ENCODE peak calls at places on chromosomes 3 and 15, in four cellular contexts. One of them, this sample, is unnamed.

GRCh38 chr3:16817201-16817600 is 67.6 kb upstream of the PLCL2 start:
- DNase-seq in WTC11: no peak
- DNase-seq in HepG2: no peak
- DNase-seq in A549: no peak
- DNase-seq in this sample: no peak

GRCh38 chr3:117562000-117562399 is 852.4 kb downstream of the TUSC7 start:
- DNase-seq in A549: no peak
- DNase-seq in WTC11: no peak
- DNase-seq in HepG2: no peak
- DNase-seq in this sample: no peak

GRCh38 chr3:58526124-58526957 is 10.6 kb downstream of the ACOX2 start:
- DNase-seq in WTC11: no peak
- DNase-seq in HepG2: peak; percentile 88
- DNase-seq in A549: peak; percentile 85
- DNase-seq in this sample: no peak

GRCh38 chr3:24601500-24601899 is 106.8 kb upstream of the THRB start:
- DNase-seq in HepG2: no peak
- DNase-seq in WTC11: no peak
- DNase-seq in A549: no peak
- DNase-seq in this sample: no peak

GRCh38 chr15:70783610-70784021 is 20.3 kb upstream of the UACA start:
- DNase-seq in A549: peak; percentile 74
- DNase-seq in HepG2: peak; percentile 51
- DNase-seq in WTC11: no peak
- DNase-seq in this sample: no peak

GRCh38 chr3:16304065-16305010 is 39.3 kb downstream of the OXNAD1 start:
- DNase-seq in WTC11: no peak
- DNase-seq in A549: no peak
- DNase-seq in HepG2: no peak
- DNase-seq in this sample: peak; percentile 91

GRCh38 chr15:85010114-85010471 is 28.4 kb downstream of the PDE8A start:
- DNase-seq in A549: no peak
- DNase-seq in WTC11: no peak
- DNase-seq in HepG2: no peak
- DNase-seq in this sample: no peak

GRCh38 chr3:59502806-59503205 is 453.0 kb upstream of the CFAP20DC start:
- DNase-seq in HepG2: no peak
- DNase-seq in WTC11: no peak
- DNase-seq in A549: no peak
- DNase-seq in this sample: no peak

GRCh38 chr3:133570139-133570936 is 3.1 kb upstream of the CDV3 start:
- DNase-seq in A549: peak; percentile 71
- DNase-seq in HepG2: peak; percentile 78
- DNase-seq in WTC11: no peak
- DNase-seq in this sample: no peak

GRCh38 chr3:45870099-45870498 is 16.2 kb upstream of the CCR9 start:
- DNase-seq in A549: no peak
- DNase-seq in WTC11: no peak
- DNase-seq in HepG2: no peak
- DNase-seq in this sample: no peak
- TF ChIP-seq HMGXB4 in A549: no peak
- TF ChIP-seq HMGXB4 in WTC11: no peak
- TF ChIP-seq HMGXB4 in HepG2: no peak
- TF ChIP-seq HMGXB4 in this sample: no peak

GRCh38 chr3:48929358-48930035 is 10.9 kb downstream of the ARIH2 start:
- DNase-seq in A549: no peak
- DNase-seq in HepG2: no peak
- DNase-seq in WTC11: no peak
- DNase-seq in this sample: no peak
- TF ChIP-seq HMGXB4 in A549: no peak
- TF ChIP-seq HMGXB4 in HepG2: no peak
- TF ChIP-seq HMGXB4 in WTC11: no peak
- TF ChIP-seq HMGXB4 in this sample: no peak

GRCh38 chr15:38193496-38193895 is 59.1 kb upstream of the SPRED1 start:
- DNase-seq in HepG2: no peak
- DNase-seq in A549: no peak
- DNase-seq in WTC11: no peak
- DNase-seq in this sample: no peak
- TF ChIP-seq HMGXB4 in HepG2: no peak
- TF ChIP-seq HMGXB4 in A549: no peak
- TF ChIP-seq HMGXB4 in WTC11: no peak
- TF ChIP-seq HMGXB4 in this sample: no peak

DNA sequence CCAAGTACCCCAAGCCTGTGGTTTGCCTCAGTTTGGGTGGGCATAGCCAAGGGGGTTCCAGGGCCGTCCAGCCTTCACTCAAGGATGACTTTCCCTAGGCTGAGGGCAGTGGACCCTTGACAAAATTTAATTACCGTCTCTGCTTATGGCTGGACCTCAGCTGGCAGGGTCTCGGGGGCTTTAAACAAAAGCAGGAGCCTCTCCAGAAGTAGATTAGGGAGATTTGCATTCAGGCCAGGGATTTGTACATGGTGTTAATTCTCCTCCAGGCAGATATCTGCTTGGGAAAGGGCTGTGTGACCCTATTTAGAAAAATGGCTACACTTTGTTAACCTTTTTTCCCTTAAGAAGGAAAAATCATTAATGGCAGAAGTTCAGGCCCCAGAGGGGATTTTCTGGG is 329.1 kb upstream of the C2CD4B start:
- DNase-seq in WTC11: no peak
- DNase-seq in HepG2: no peak
- DNase-seq in A549: no peak
- DNase-seq in this sample: no peak
- TF ChIP-seq HMGXB4 in WTC11: no peak
- TF ChIP-seq HMGXB4 in HepG2: no peak
- TF ChIP-seq HMGXB4 in A549: no peak
- TF ChIP-seq HMGXB4 in this sample: no peak

GRCh38 chr3:12559520-12559919 is 2.6 kb downstream of the MKRN2 start:
- DNase-seq in WTC11: no peak
- DNase-seq in A549: no peak
- DNase-seq in HepG2: no peak
- DNase-seq in this sample: no peak
- TF ChIP-seq HMGXB4 in WTC11: no peak
- TF ChIP-seq HMGXB4 in A549: no peak
- TF ChIP-seq HMGXB4 in HepG2: no peak
- TF ChIP-seq HMGXB4 in this sample: no peak

GRCh38 chr3:127104586-127104985 is 88.3 kb upstream of the PRR23E start:
- DNase-seq in A549: no peak
- DNase-seq in HepG2: no peak
- DNase-seq in WTC11: no peak
- DNase-seq in this sample: no peak
- TF ChIP-seq HMGXB4 in A549: no peak
- TF ChIP-seq HMGXB4 in HepG2: no peak
- TF ChIP-seq HMGXB4 in WTC11: no peak
- TF ChIP-seq HMGXB4 in this sample: no peak

DNA sequence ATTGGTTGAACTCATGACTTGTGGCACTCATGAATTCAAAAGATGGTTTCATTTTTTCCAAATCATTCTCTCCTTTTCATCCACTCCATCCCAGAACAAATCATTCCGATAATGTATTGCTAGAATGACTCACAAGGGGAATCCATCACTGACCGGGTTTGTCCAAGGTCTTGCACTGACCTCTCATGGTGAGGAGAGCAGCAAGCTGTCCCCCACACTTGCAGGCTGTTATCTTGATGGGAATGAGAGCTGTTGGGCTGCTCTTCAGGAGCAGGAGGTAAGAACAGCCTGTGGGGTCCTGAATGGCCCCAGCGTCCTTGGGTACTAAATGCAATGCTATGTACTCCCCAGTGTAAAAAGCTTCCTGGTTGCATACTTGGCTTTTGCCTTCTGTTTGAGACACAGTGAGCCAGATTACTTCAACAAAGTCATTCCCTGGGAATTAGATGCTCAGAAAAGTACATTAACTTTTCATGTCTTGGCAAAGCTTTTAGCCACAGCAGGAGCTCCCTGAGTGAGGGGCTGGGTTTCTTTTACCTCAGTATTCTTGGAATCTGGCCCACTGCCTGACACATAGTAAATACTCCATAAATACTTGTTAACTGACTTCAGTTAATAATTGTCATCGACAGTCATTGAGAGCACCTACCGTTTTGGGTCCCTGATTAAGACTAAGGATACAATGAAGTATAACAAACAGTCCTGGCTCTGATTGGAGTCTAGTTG is 24.1 kb downstream of the CCNL1 start:
- DNase-seq in WTC11: no peak
- DNase-seq in A549: peak; percentile 51
- DNase-seq in HepG2: peak; percentile 64
- DNase-seq in this sample: peak; percentile 38
- TF ChIP-seq HMGXB4 in WTC11: no peak
- TF ChIP-seq HMGXB4 in A549: no peak
- TF ChIP-seq HMGXB4 in HepG2: peak; percentile 49
- TF ChIP-seq HMGXB4 in this sample: no peak

GRCh38 chr3:61565569-61565968 is 4.2 kb downstream of the PTPRG start:
- DNase-seq in WTC11: no peak
- DNase-seq in HepG2: no peak
- DNase-seq in A549: no peak
- DNase-seq in this sample: no peak

GRCh38 chr3:61564405-61565059 is 3.2 kb downstream of the PTPRG start:
- DNase-seq in WTC11: peak; percentile 92
- DNase-seq in A549: no peak
- DNase-seq in HepG2: no peak
- DNase-seq in this sample: peak; percentile 7

GRCh38 chr3:61569856-61570255 is 8.5 kb downstream of the PTPRG start:
- DNase-seq in HepG2: peak; percentile 22
- DNase-seq in WTC11: no peak
- DNase-seq in A549: no peak
- DNase-seq in this sample: no peak

GRCh38 chr3:61570813-61571212 is 9.4 kb downstream of the PTPRG start:
- DNase-seq in WTC11: no peak
- DNase-seq in A549: no peak
- DNase-seq in HepG2: no peak
- DNase-seq in this sample: no peak

DNA sequence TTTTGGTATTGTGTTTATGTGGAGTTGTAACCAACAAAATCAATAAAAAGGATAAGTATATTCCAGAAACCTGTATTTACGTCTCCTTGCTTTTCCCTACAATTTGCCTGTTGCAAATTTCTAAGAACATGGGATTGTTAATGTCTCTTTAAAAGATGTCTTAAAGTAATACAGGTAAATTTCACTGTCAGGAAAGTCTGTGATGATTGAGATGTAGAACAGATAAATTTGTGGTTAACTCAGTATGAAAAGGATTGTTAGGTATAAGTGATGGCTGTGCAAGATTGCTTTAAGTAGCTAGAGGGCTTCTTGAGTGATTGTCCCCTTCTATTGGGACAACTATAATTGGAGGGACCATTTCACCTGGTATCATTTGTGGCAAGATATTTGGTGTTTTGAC is 6.8 kb downstream of the PTPRG start:
- DNase-seq in A549: no peak
- DNase-seq in HepG2: no peak
- DNase-seq in WTC11: no peak
- DNase-seq in this sample: no peak
- TF ChIP-seq HMGXB4 in A549: no peak
- TF ChIP-seq HMGXB4 in HepG2: no peak
- TF ChIP-seq HMGXB4 in WTC11: no peak
- TF ChIP-seq HMGXB4 in this sample: no peak

GRCh38 chr3:188712257-188712924 is 459.4 kb upstream of the TPRG1 start:
- DNase-seq in WTC11: no peak
- DNase-seq in A549: peak; percentile 25
- DNase-seq in HepG2: peak; percentile 83
- DNase-seq in this sample: no peak
- TF ChIP-seq HMGXB4 in WTC11: no peak
- TF ChIP-seq HMGXB4 in A549: no peak
- TF ChIP-seq HMGXB4 in HepG2: no peak
- TF ChIP-seq HMGXB4 in this sample: no peak

This sample was measured in K562.